ENCODE peak calls at places on chromosomes 12 and 14, in seven cellular contexts. K is H9, M is mesendoderm, I is IMR-90, L is trophoblast cell, B is neuronal stem cell, U is H1. Z is an unnamed sample.

GRCh38 chr12:127723236-127723635 is 543.7 kb upstream of the TMEM132C start:
- DNase-seq in K (no peak), M (peak; percentile 8), I (no peak), L (no peak), B (no peak), U (no peak), Z (no peak)

GRCh38 chr12:12749433-12749832 is 32.3 kb downstream of the CDKN1B start:
- DNase-seq in K (no peak), M (peak; percentile 28), I (no peak), L (peak; percentile 58), B (no peak), U (no peak), Z (no peak)

GRCh38 chr12:3629082-3629830 is 123.7 kb downstream of the CRACR2A start:
- DNase-seq in K (no peak), M (no peak), I (no peak), L (no peak), B (no peak), U (no peak), Z (no peak)

GRCh38 chr14:47790477-47790876 is 115.1 kb upstream of the MDGA2 start:
- DNase-seq in K (no peak), M (no peak), I (no peak), L (no peak), B (no peak), U (no peak), Z (no peak)

GRCh38 chr12:126362964-126363363 is 1297.7 kb downstream of the AACS start:
- DNase-seq in K (peak; percentile 88), M (peak; percentile 65), I (no peak), L (no peak), B (no peak), U (peak; percentile 56), Z (no peak)

GRCh38 chr12:45914090-45914489 is 76.3 kb downstream of the SCAF11 start:
- DNase-seq in K (no peak), M (peak; percentile 67), I (peak; percentile 91), L (no peak), B (no peak), U (no peak), Z (peak; percentile 80)

GRCh38 chr12:12582193-12582881 is 19.7 kb upstream of the DUSP16 start:
- DNase-seq in K (no peak), M (no peak), I (no peak), L (no peak), B (no peak), U (no peak), Z (no peak)

GRCh38 chr14:51922624-51923023 is 62.2 kb downstream of the GNG2 start:
- DNase-seq in K (no peak), M (no peak), I (peak; percentile 63), L (no peak), B (peak; percentile 56), U (no peak), Z (peak; percentile 52)

GRCh38 chr12:24821691-24822090 is 127.2 kb downstream of the BCAT1 start:
- DNase-seq in K (no peak), M (no peak), I (peak; percentile 77), L (peak; percentile 34), B (no peak), U (no peak), Z (peak; percentile 73)

GRCh38 chr12:119758236-119758635 is 90.3 kb downstream of the PRKAB1 start:
- DNase-seq in K (no peak), M (no peak), I (no peak), L (no peak), B (no peak), U (no peak), Z (no peak)

GRCh38 chr14:85534435-85534834 is 4.5 kb downstream of the FLRT2 start:
- DNase-seq in K (peak; percentile 33), M (no peak), I (peak; percentile 24), L (no peak), B (peak; percentile 20), U (no peak), Z (peak; percentile 47)

GRCh38 chr12:58583541-58583940 is 336.8 kb downstream of the LRIG3 start:
- DNase-seq in K (no peak), M (no peak), I (peak; percentile 19), L (no peak), B (peak; percentile 20), U (no peak), Z (peak; percentile 57)

GRCh38 chr12:10363665-10363921 is 26.2 kb downstream of the KLRK1 start:
- DNase-seq in K (no peak), M (no peak), I (no peak), L (no peak), B (no peak), U (no peak), Z (no peak)

GRCh38 chr14:94066089-94066676 is 14.8 kb downstream of the DDX24 start:
- DNase-seq in K (no peak), M (peak; percentile 34), I (no peak), L (no peak), B (no peak), U (no peak), Z (no peak)

GRCh38 chr14:20327005-20327869 is 5.8 kb downstream of the CCNB1IP1 start:
- DNase-seq in K (no peak), M (peak; percentile 68), I (peak; percentile 72), L (peak; percentile 88), B (peak; percentile 45), U (no peak), Z (peak; percentile 81)

GRCh38 chr14:94362614-94363133 is 25.7 kb downstream of the SERPINA1 start:
- DNase-seq in K (no peak), M (no peak), I (no peak), L (no peak), B (no peak), U (no peak), Z (no peak)

GRCh38 chr14:50794063-50794645 is 36.8 kb downstream of the NIN start:
- DNase-seq in K (no peak), M (no peak), I (no peak), L (no peak), B (no peak), U (no peak), Z (no peak)

GRCh38 chr12:10160659-10161386 is 11.1 kb downstream of the OLR1 start:
- DNase-seq in K (no peak), M (no peak), I (no peak), L (no peak), B (no peak), U (no peak), Z (no peak)

GRCh38 chr12:111699-112591 is 45.4 kb downstream of the IQSEC3 start:
- DNase-seq in K (no peak), M (no peak), I (no peak), L (peak; percentile 14), B (no peak), U (no peak), Z (no peak)

GRCh38 chr14:51818748-51819386 is 41.5 kb upstream of the GNG2 start:
- DNase-seq in K (no peak), M (no peak), I (no peak), L (no peak), B (no peak), U (no peak), Z (no peak)

GRCh38 chr14:51533160-51533559 is 118.5 kb upstream of the FRMD6 start:
- DNase-seq in K (no peak), M (no peak), I (peak; percentile 86), L (peak; percentile 87), B (no peak), U (no peak), Z (peak; percentile 43)

GRCh38 chr12:30965613-30965985 is 39.1 kb downstream of the TSPAN11 start:
- DNase-seq in K (peak; percentile 81), M (peak; percentile 59), I (no peak), L (peak; percentile 76), B (no peak), U (no peak), Z (peak; percentile 3)

GRCh38 chr14:105067140-105067968 is 2.1 kb upstream of the GPR132 start:
- DNase-seq in K (no peak), M (no peak), I (peak; percentile 61), L (no peak), B (no peak), U (no peak), Z (peak; percentile 25)

GRCh38 chr14:60221441-60221840 is 27.6 kb upstream of the PPM1A start:
- DNase-seq in K (no peak), M (no peak), I (no peak), L (no peak), B (no peak), U (no peak), Z (no peak)
- H2BK120ac ChIP-seq in K (no peak overlapping the region), M (no peak overlapping the region), I (no peak overlapping the region), L (no peak overlapping the region), B (no peak overlapping the region), U (no peak overlapping the region), Z (no peak overlapping the region)

GRCh38 chr12:130334399-130334798 is 3.3 kb upstream of the PIWIL1 start:
- DNase-seq in K (no peak), M (no peak), I (no peak), L (no peak), B (no peak), U (no peak), Z (no peak)

GRCh38 chr12:130330685-130331084 is 7.0 kb upstream of the PIWIL1 start:
- DNase-seq in K (no peak), M (no peak), I (no peak), L (no peak), B (no peak), U (no peak), Z (no peak)

GRCh38 chr12:130334937-130335336 is 2.8 kb upstream of the PIWIL1 start:
- DNase-seq in K (peak; percentile 60), M (peak; percentile 57), I (no peak), L (no peak), B (no peak), U (no peak), Z (no peak)

GRCh38 chr12:130333341-130333740 is 4.3 kb upstream of the PIWIL1 start:
- DNase-seq in K (no peak), M (peak; percentile 7), I (no peak), L (no peak), B (no peak), U (no peak), Z (no peak)

GRCh38 chr12:130331146-130331545 is 6.5 kb upstream of the PIWIL1 start:
- DNase-seq in K (peak; percentile 52), M (peak; percentile 12), I (no peak), L (no peak), B (no peak), U (no peak), Z (no peak)
- H2BK120ac ChIP-seq in K (no peak overlapping the region), M (no peak overlapping the region), I (no peak overlapping the region), L (no peak overlapping the region), B (no peak overlapping the region), U (no peak overlapping the region), Z (no peak overlapping the region)

GRCh38 chr12:5614206-5614605 is 182.3 kb downstream of the NTF3 start:
- DNase-seq in K (no peak), M (no peak), I (peak; percentile 4), L (no peak), B (no peak), U (no peak), Z (no peak)

GRCh38 chr12:5615760-5616159 is 183.9 kb downstream of the NTF3 start:
- DNase-seq in K (no peak), M (no peak), I (no peak), L (no peak), B (no peak), U (no peak), Z (no peak)

GRCh38 chr12:5616854-5617253 is 184.9 kb downstream of the NTF3 start:
- DNase-seq in K (no peak), M (no peak), I (no peak), L (no peak), B (no peak), U (no peak), Z (no peak)

GRCh38 chr12:5612556-5613421 is 180.9 kb downstream of the NTF3 start:
- DNase-seq in K (no peak), M (peak; percentile 53), I (no peak), L (no peak), B (no peak), U (no peak), Z (no peak)
- H2BK120ac ChIP-seq in K (no peak overlapping the region), M (no peak overlapping the region), I (no peak overlapping the region), L (no peak overlapping the region), B (no peak overlapping the region), U (no peak overlapping the region), Z (no peak overlapping the region)

GRCh38 chr12:93365616-93366015 is 12.1 kb upstream of the NUDT4 start:
- DNase-seq in K (no peak), M (no peak), I (no peak), L (no peak), B (no peak), U (no peak), Z (no peak)
- H2BK120ac ChIP-seq in K (no peak overlapping the region), M (no peak overlapping the region), I (no peak overlapping the region), L (no peak overlapping the region), B (no peak overlapping the region), U (no peak overlapping the region), Z (no peak overlapping the region)